ENCODE peak calls at places on chromosomes 6 and 20, in ten cellular contexts. One of them, this sample, is unnamed.

GRCh38 chr6:44630125-44631028 is 242.9 kb downstream of the CDC5L start:
- DNase-seq in T-helper 9 cell: no peak
- DNase-seq in breast epithelium: no peak
- DNase-seq in adrenal gland: peak
- DNase-seq in NCI-H460: peak
- DNase-seq in type B pancreatic cell: no peak
- DNase-seq in NCI-H345: peak
- DNase-seq in heart right ventricle: no peak
- DNase-seq in germinal center: peak
- DNase-seq in sciatic nerve: peak
- DNase-seq in this sample: no peak

GRCh38 chr6:45655630-45656422 is 278.1 kb upstream of the SUPT3H start:
- DNase-seq in adrenal gland: no peak
- DNase-seq in heart right ventricle: no peak
- DNase-seq in breast epithelium: no peak
- DNase-seq in NCI-H345: no peak
- DNase-seq in T-helper 9 cell: no peak
- DNase-seq in NCI-H460: no peak
- DNase-seq in germinal center: no peak
- DNase-seq in type B pancreatic cell: no peak
- DNase-seq in sciatic nerve: no peak
- DNase-seq in this sample: no peak

GRCh38 chr6:11218827-11219826 is 13.3 kb downstream of the NEDD9 start:
- DNase-seq in type B pancreatic cell: no peak
- DNase-seq in breast epithelium: peak
- DNase-seq in NCI-H460: peak
- DNase-seq in sciatic nerve: peak
- DNase-seq in germinal center: no peak
- DNase-seq in heart right ventricle: peak
- DNase-seq in adrenal gland: peak
- DNase-seq in NCI-H345: no peak
- DNase-seq in T-helper 9 cell: no peak
- DNase-seq in this sample: no peak

GRCh38 chr20:45913105-45913504 is 1.1 kb upstream of the PLTP start:
- DNase-seq in NCI-H460: no peak
- DNase-seq in adrenal gland: no peak
- DNase-seq in heart right ventricle: no peak
- DNase-seq in NCI-H345: no peak
- DNase-seq in T-helper 9 cell: no peak
- DNase-seq in breast epithelium: no peak
- DNase-seq in type B pancreatic cell: no peak
- DNase-seq in sciatic nerve: no peak
- DNase-seq in germinal center: no peak
- DNase-seq in this sample: no peak

GRCh38 chr6:10112871-10113584 is 301.8 kb downstream of the TFAP2A start:
- DNase-seq in sciatic nerve: no peak
- DNase-seq in T-helper 9 cell: no peak
- DNase-seq in germinal center: no peak
- DNase-seq in breast epithelium: no peak
- DNase-seq in type B pancreatic cell: no peak
- DNase-seq in NCI-H460: no peak
- DNase-seq in adrenal gland: no peak
- DNase-seq in heart right ventricle: no peak
- DNase-seq in NCI-H345: no peak
- DNase-seq in this sample: no peak

GRCh38 chr20:2136275-2136674 is 34.6 kb downstream of the STK35 start:
- DNase-seq in heart right ventricle: no peak
- DNase-seq in T-helper 9 cell: no peak
- DNase-seq in NCI-H460: no peak
- DNase-seq in type B pancreatic cell: no peak
- DNase-seq in breast epithelium: no peak
- DNase-seq in germinal center: no peak
- DNase-seq in adrenal gland: no peak
- DNase-seq in NCI-H345: peak
- DNase-seq in sciatic nerve: no peak
- DNase-seq in this sample: no peak

GRCh38 chr6:32868257-32868788 is 14.3 kb downstream of the PSMB9 start:
- DNase-seq in NCI-H460: peak
- DNase-seq in T-helper 9 cell: peak
- DNase-seq in adrenal gland: peak
- DNase-seq in sciatic nerve: peak
- DNase-seq in germinal center: peak
- DNase-seq in NCI-H345: peak
- DNase-seq in type B pancreatic cell: no peak
- DNase-seq in heart right ventricle: peak
- DNase-seq in breast epithelium: peak
- DNase-seq in this sample: peak

GRCh38 chr6:44512868-44513641 is 125.5 kb downstream of the CDC5L start:
- DNase-seq in T-helper 9 cell: no peak
- DNase-seq in breast epithelium: peak
- DNase-seq in type B pancreatic cell: no peak
- DNase-seq in germinal center: no peak
- DNase-seq in sciatic nerve: no peak
- DNase-seq in heart right ventricle: no peak
- DNase-seq in NCI-H460: no peak
- DNase-seq in adrenal gland: no peak
- DNase-seq in NCI-H345: no peak
- DNase-seq in this sample: peak

GRCh38 chr20:22821081-22821480 is 214.0 kb upstream of the SSTR4 start:
- DNase-seq in sciatic nerve: no peak
- DNase-seq in NCI-H345: no peak
- DNase-seq in adrenal gland: no peak
- DNase-seq in T-helper 9 cell: no peak
- DNase-seq in type B pancreatic cell: no peak
- DNase-seq in germinal center: no peak
- DNase-seq in heart right ventricle: no peak
- DNase-seq in breast epithelium: no peak
- DNase-seq in NCI-H460: no peak
- DNase-seq in this sample: no peak

GRCh38 chr6:139433647-139434419 is 59.4 kb upstream of the CITED2 start:
- DNase-seq in type B pancreatic cell: no peak
- DNase-seq in T-helper 9 cell: no peak
- DNase-seq in heart right ventricle: no peak
- DNase-seq in adrenal gland: no peak
- DNase-seq in NCI-H345: no peak
- DNase-seq in sciatic nerve: no peak
- DNase-seq in NCI-H460: no peak
- DNase-seq in breast epithelium: no peak
- DNase-seq in germinal center: no peak
- DNase-seq in this sample: no peak

GRCh38 chr6:130697661-130698535 is 129.3 kb upstream of the SMLR1 start:
- DNase-seq in NCI-H345: peak
- DNase-seq in breast epithelium: no peak
- DNase-seq in heart right ventricle: no peak
- DNase-seq in NCI-H460: peak
- DNase-seq in germinal center: peak
- DNase-seq in sciatic nerve: peak
- DNase-seq in type B pancreatic cell: no peak
- DNase-seq in adrenal gland: peak
- DNase-seq in T-helper 9 cell: peak
- DNase-seq in this sample: no peak

GRCh38 chr6:105449756-105450390 is 47.0 kb upstream of the PREP start:
- DNase-seq in NCI-H345: no peak
- DNase-seq in type B pancreatic cell: no peak
- DNase-seq in NCI-H460: no peak
- DNase-seq in germinal center: no peak
- DNase-seq in adrenal gland: no peak
- DNase-seq in T-helper 9 cell: no peak
- DNase-seq in sciatic nerve: no peak
- DNase-seq in heart right ventricle: no peak
- DNase-seq in breast epithelium: no peak
- DNase-seq in this sample: no peak

GRCh38 chr20:48490976-48491657 is 336.7 kb downstream of the PREX1 start:
- DNase-seq in adrenal gland: no peak
- DNase-seq in NCI-H345: no peak
- DNase-seq in breast epithelium: no peak
- DNase-seq in T-helper 9 cell: no peak
- DNase-seq in germinal center: no peak
- DNase-seq in NCI-H460: no peak
- DNase-seq in sciatic nerve: no peak
- DNase-seq in type B pancreatic cell: no peak
- DNase-seq in heart right ventricle: no peak
- DNase-seq in this sample: no peak

GRCh38 chr6:92681401-92681800 is 738.0 kb downstream of the EPHA7 start:
- DNase-seq in T-helper 9 cell: no peak
- DNase-seq in sciatic nerve: no peak
- DNase-seq in type B pancreatic cell: no peak
- DNase-seq in germinal center: no peak
- DNase-seq in NCI-H345: peak
- DNase-seq in NCI-H460: no peak
- DNase-seq in breast epithelium: no peak
- DNase-seq in heart right ventricle: no peak
- DNase-seq in adrenal gland: no peak
- DNase-seq in this sample: no peak

GRCh38 chr20:31605902-31606677 is 1.0 kb downstream of the ID1 start:
- DNase-seq in heart right ventricle: peak
- DNase-seq in NCI-H345: peak
- DNase-seq in germinal center: peak
- DNase-seq in breast epithelium: no peak
- DNase-seq in adrenal gland: no peak
- DNase-seq in type B pancreatic cell: no peak
- DNase-seq in sciatic nerve: peak
- DNase-seq in NCI-H460: no peak
- DNase-seq in T-helper 9 cell: no peak
- DNase-seq in this sample: peak

GRCh38 chr6:22024973-22025467 is 271.8 kb downstream of the PRL start:
- DNase-seq in type B pancreatic cell: no peak
- DNase-seq in NCI-H460: no peak
- DNase-seq in NCI-H345: no peak
- DNase-seq in breast epithelium: no peak
- DNase-seq in adrenal gland: no peak
- DNase-seq in heart right ventricle: no peak
- DNase-seq in T-helper 9 cell: no peak
- DNase-seq in sciatic nerve: no peak
- DNase-seq in germinal center: no peak
- DNase-seq in this sample: no peak

GRCh38 chr6:100763617-100764016 is 117.5 kb downstream of the ASCC3 start:
- DNase-seq in adrenal gland: no peak
- DNase-seq in breast epithelium: no peak
- DNase-seq in sciatic nerve: no peak
- DNase-seq in type B pancreatic cell: no peak
- DNase-seq in NCI-H345: no peak
- DNase-seq in germinal center: no peak
- DNase-seq in heart right ventricle: no peak
- DNase-seq in NCI-H460: no peak
- DNase-seq in T-helper 9 cell: no peak
- DNase-seq in this sample: no peak

GRCh38 chr6:53564401-53565065 is 19.6 kb upstream of the GCLC start:
- DNase-seq in adrenal gland: no peak
- DNase-seq in NCI-H460: no peak
- DNase-seq in heart right ventricle: no peak
- DNase-seq in NCI-H345: no peak
- DNase-seq in T-helper 9 cell: no peak
- DNase-seq in breast epithelium: no peak
- DNase-seq in germinal center: no peak
- DNase-seq in type B pancreatic cell: no peak
- DNase-seq in sciatic nerve: no peak
- DNase-seq in this sample: no peak

GRCh38 chr6:3585320-3585935 is 128.6 kb upstream of the SLC22A23 start:
- DNase-seq in breast epithelium: no peak
- DNase-seq in heart right ventricle: no peak
- DNase-seq in germinal center: no peak
- DNase-seq in sciatic nerve: no peak
- DNase-seq in NCI-H460: peak
- DNase-seq in type B pancreatic cell: no peak
- DNase-seq in NCI-H345: no peak
- DNase-seq in adrenal gland: no peak
- DNase-seq in T-helper 9 cell: no peak
- DNase-seq in this sample: no peak

GRCh38 chr6:68730291-68731054 is 95.4 kb downstream of the ADGRB3 start:
- DNase-seq in NCI-H460: no peak
- DNase-seq in sciatic nerve: no peak
- DNase-seq in type B pancreatic cell: no peak
- DNase-seq in adrenal gland: no peak
- DNase-seq in T-helper 9 cell: no peak
- DNase-seq in NCI-H345: no peak
- DNase-seq in heart right ventricle: no peak
- DNase-seq in germinal center: no peak
- DNase-seq in breast epithelium: no peak
- DNase-seq in this sample: no peak

GRCh38 chr20:46913329-46914044 is 18.8 kb downstream of the EYA2 start:
- DNase-seq in breast epithelium: no peak
- DNase-seq in NCI-H345: no peak
- DNase-seq in NCI-H460: no peak
- DNase-seq in germinal center: no peak
- DNase-seq in adrenal gland: no peak
- DNase-seq in T-helper 9 cell: no peak
- DNase-seq in heart right ventricle: no peak
- DNase-seq in sciatic nerve: no peak
- DNase-seq in type B pancreatic cell: no peak
- DNase-seq in this sample: no peak